ENCODE peak calls at places on chromosomes 13 and 19, in nine cellular contexts. S is BE2C, C is lower leg skin, B is retinal pigment epithelial cell, Q is GM12865, J is heart left ventricle, D is colonic mucosa, W is foreskin fibroblast, N is Peyer's patch. K is an unnamed sample.

GRCh38 chr13:24512208-24513068 is at the start of gene PARP4:
- DNase-seq in S (peak; percentile 74), C (peak; percentile 95), B (peak; percentile 60), Q (peak; percentile 87), J (peak; percentile 84), D (peak; percentile 89), W (peak; percentile 79), N (peak; percentile 92), K (peak; percentile 53)

GRCh38 chr13:40780822-40781401 is 8.5 kb upstream of the SLC25A15 start:
- DNase-seq in S (peak; percentile 20), C (no peak), B (no peak), Q (no peak), J (no peak), D (no peak), W (no peak), N (peak; percentile 41), K (no peak)

GRCh38 chr19:12365094-12365371 is 450 bp downstream of the ZNF442 start:
- DNase-seq in S (peak; percentile 46), C (peak; percentile 86), B (no peak), Q (no peak), J (peak; percentile 36), D (no peak), W (peak; percentile 18), N (no peak), K (no peak)

GRCh38 chr13:30134578-30134977 is 172.8 kb downstream of the KATNAL1 start:
- DNase-seq in S (no peak), C (no peak), B (no peak), Q (no peak), J (no peak), D (no peak), W (no peak), N (no peak), K (no peak)

GRCh38 chr13:44040070-44040753 is 160.5 kb downstream of the LACC1 start:
- DNase-seq in S (no peak), C (no peak), B (peak; percentile 20), Q (no peak), J (no peak), D (no peak), W (peak; percentile 18), N (no peak), K (no peak)

GRCh38 chr19:45518469-45518826 is 11.2 kb downstream of the VASP start:
- DNase-seq in S (no peak), C (no peak), B (no peak), Q (no peak), J (peak; percentile 7), D (no peak), W (no peak), N (peak; percentile 68), K (no peak)

GRCh38 chr13:110989331-110989730 is 74.5 kb upstream of the ANKRD10 start:
- DNase-seq in S (no peak), C (no peak), B (no peak), Q (no peak), J (no peak), D (no peak), W (peak; percentile 75), N (no peak), K (no peak)

GRCh38 chr19:44542671-44543070 is 13.2 kb upstream of the CEACAM20 start:
- DNase-seq in S (no peak), C (no peak), B (no peak), Q (no peak), J (no peak), D (no peak), W (no peak), N (no peak), K (no peak)

GRCh38 chr13:71303144-71303543 is 563.9 kb downstream of the DACH1 start:
- DNase-seq in S (no peak), C (no peak), B (no peak), Q (no peak), J (no peak), D (no peak), W (no peak), N (no peak), K (no peak)

GRCh38 chr19:50003810-50004419 is 21.3 kb downstream of the VRK3 start:
- DNase-seq in S (no peak), C (no peak), B (peak; percentile 79), Q (peak; percentile 80), J (peak; percentile 69), D (no peak), W (peak; percentile 92), N (no peak), K (no peak)

GRCh38 chr19:42125536-42125935 is 6.7 kb downstream of the POU2F2 start:
- DNase-seq in S (no peak), C (no peak), B (no peak), Q (no peak), J (no peak), D (no peak), W (no peak), N (no peak), K (no peak)

GRCh38 chr19:40216013-40216776 is 2.0 kb downstream of the TTC9B start:
- DNase-seq in S (no peak), C (no peak), B (no peak), Q (no peak), J (no peak), D (no peak), W (no peak), N (no peak), K (no peak)

GRCh38 chr13:52738719-52739467 is 727 bp downstream of the CNMD start:
- DNase-seq in S (peak; percentile 40), C (no peak), B (no peak), Q (peak; percentile 18), J (no peak), D (no peak), W (no peak), N (no peak), K (peak; percentile 33)

GRCh38 chr13:101545521-101545920 is 93.0 kb downstream of the ITGBL1 start:
- DNase-seq in S (no peak), C (no peak), B (no peak), Q (no peak), J (no peak), D (no peak), W (peak; percentile 35), N (no peak), K (no peak)

GRCh38 chr19:40623403-40624239 is 22.5 kb downstream of the LTBP4 start:
- DNase-seq in S (peak; percentile 93), C (no peak), B (no peak), Q (no peak), J (no peak), D (peak; percentile 92), W (no peak), N (peak; percentile 82), K (peak; percentile 78)

GRCh38 chr13:108037348-108037747 is 178.0 kb downstream of the LIG4 start:
- DNase-seq in S (no peak), C (no peak), B (no peak), Q (no peak), J (no peak), D (no peak), W (no peak), N (no peak), K (no peak)

DNA sequence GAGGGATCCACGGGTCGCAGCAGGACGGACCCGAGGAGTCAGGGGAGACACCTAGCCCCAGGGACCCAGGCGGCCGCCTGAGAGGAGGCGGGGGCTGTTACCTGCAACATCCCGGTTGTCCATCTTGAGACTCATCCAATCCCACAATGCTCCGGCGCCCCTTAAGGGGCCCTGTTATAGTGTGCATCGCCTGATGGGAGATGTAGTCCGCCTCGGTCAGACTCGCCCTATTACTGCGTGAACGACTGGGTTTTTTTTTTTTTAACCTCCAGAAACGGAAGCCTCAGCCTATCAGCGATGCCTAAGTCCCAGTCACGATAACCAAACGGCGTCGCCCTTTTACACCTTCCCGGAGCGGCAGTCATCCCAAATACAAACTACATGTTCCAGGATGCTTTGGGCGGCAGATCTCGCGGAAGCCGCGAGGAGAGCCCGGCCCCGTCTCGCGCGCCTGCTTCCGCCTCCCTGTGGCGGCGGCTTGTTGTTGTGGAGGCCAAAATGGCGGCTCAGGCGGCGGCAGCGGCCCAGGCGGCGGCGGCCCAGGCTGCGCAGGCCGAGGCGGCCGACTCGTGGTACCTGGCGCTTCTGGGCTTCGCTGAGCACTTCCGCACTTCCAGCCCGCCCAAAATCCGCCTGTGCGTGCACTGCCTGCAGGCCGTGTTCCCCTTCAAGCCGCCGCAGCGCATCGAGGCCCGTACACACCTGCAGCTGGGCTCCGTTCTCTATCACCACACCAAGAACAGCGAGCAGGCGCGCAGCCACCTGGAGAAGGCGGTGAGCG is at the start of the genes MAU2 and SUGP1:
- DNase-seq in S (peak; percentile 93), C (peak; percentile 97), B (peak; percentile 81), Q (peak; percentile 95), J (peak; percentile 92), D (peak; percentile 90), W (peak; percentile 86), N (peak; percentile 95), K (peak; percentile 84)
- TF ChIP-seq CTCF in S (peak; percentile 19), C (no peak), B (peak; percentile 13), Q (peak; percentile 14), J (peak; percentile 39), D (no peak), W (peak; percentile 21), N (peak; percentile 37), K (no peak)

DNA sequence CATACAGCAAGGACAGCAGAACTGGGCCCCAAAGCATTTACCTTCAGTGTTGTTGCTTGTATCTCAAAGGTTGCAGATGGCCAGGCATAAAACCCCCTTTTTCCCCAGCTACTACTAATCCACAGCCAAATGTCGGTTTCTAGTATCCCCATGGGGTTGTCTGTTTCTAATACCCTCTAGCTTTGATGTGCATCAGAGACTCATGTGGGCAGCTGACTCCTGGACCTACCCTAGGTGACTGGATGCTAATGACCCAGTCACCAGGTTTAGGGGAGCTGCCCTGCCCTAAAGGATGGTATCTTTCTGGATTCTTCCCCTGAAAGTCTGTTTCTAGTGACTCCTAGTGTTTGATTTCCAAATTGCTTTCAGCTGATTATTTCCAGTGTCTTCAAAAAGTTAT is 23.9 kb downstream of the TJP3 start:
- DNase-seq in S (no peak), C (no peak), B (no peak), Q (no peak), J (no peak), D (no peak), W (no peak), N (no peak), K (no peak)
- TF ChIP-seq CTCF in S (no peak), C (no peak), B (no peak), Q (no peak), J (no peak), D (no peak), W (no peak), N (no peak), K (no peak)

GRCh38 chr13:68257111-68257842 is 1027.1 kb upstream of the PCDH9 start:
- DNase-seq in S (peak; percentile 22), C (no peak), B (no peak), Q (peak; percentile 10), J (no peak), D (no peak), W (no peak), N (no peak), K (no peak)

GRCh38 chr13:68264692-68265091 is 1034.6 kb upstream of the PCDH9 start:
- DNase-seq in S (no peak), C (no peak), B (no peak), Q (no peak), J (no peak), D (no peak), W (no peak), N (no peak), K (no peak)

GRCh38 chr13:68261105-68261504 is 1031.0 kb upstream of the PCDH9 start:
- DNase-seq in S (no peak), C (no peak), B (no peak), Q (peak; percentile 4), J (no peak), D (no peak), W (no peak), N (no peak), K (no peak)
- TF ChIP-seq CTCF in S (peak; percentile 31), C (no peak), B (peak; percentile 12), Q (no peak), J (no peak), D (no peak), W (no peak), N (no peak), K (no peak)

GRCh38 chr13:41847216-41847615 is 113.7 kb downstream of the VWA8 start:
- DNase-seq in S (no peak), C (no peak), B (no peak), Q (no peak), J (no peak), D (no peak), W (no peak), N (no peak), K (no peak)

GRCh38 chr13:41848435-41849255 is 112.3 kb downstream of the VWA8 start:
- DNase-seq in S (no peak), C (no peak), B (no peak), Q (no peak), J (no peak), D (no peak), W (no peak), N (no peak), K (no peak)
- TF ChIP-seq CTCF in S (peak; percentile 34), C (no peak), B (peak; percentile 27), Q (no peak), J (no peak), D (no peak), W (peak; percentile 12), N (no peak), K (no peak)

K was measured in mesothelial cell of epicardium.